ENCODE peak calls at places on chromosomes 1 and 21, in eight cellular contexts. One of them, this sample, is unnamed.

GRCh38 chr1:54973205-54973921 is 7.1 kb upstream of the TMEM61 start:
- DNase-seq in H1: no peak
- DNase-seq in fibroblast of the aortic adventitia: peak; percentile 59
- DNase-seq in ovary: no peak
- DNase-seq in NT2/D1: peak; percentile 71
- DNase-seq in transverse colon: no peak
- DNase-seq in D721Med: no peak
- DNase-seq in left lung: no peak
- DNase-seq in this sample: no peak

GRCh38 chr1:2231667-2232254 is 3.6 kb downstream of the SKI start:
- DNase-seq in H1: peak; percentile 79
- DNase-seq in fibroblast of the aortic adventitia: peak; percentile 87
- DNase-seq in ovary: peak; percentile 88
- DNase-seq in NT2/D1: no peak
- DNase-seq in transverse colon: peak; percentile 83
- DNase-seq in D721Med: no peak
- DNase-seq in left lung: peak; percentile 94
- DNase-seq in this sample: peak; percentile 80

GRCh38 chr1:227924838-227925574 is 22.7 kb downstream of the WNT9A start:
- DNase-seq in H1: no peak
- DNase-seq in fibroblast of the aortic adventitia: no peak
- DNase-seq in ovary: no peak
- DNase-seq in NT2/D1: no peak
- DNase-seq in transverse colon: no peak
- DNase-seq in D721Med: no peak
- DNase-seq in left lung: peak; percentile 83
- DNase-seq in this sample: no peak

GRCh38 chr1:52662645-52663313 is 29.8 kb downstream of the SHISAL2A start:
- DNase-seq in H1: peak; percentile 75
- DNase-seq in fibroblast of the aortic adventitia: peak; percentile 59
- DNase-seq in ovary: no peak
- DNase-seq in NT2/D1: peak; percentile 91
- DNase-seq in transverse colon: no peak
- DNase-seq in D721Med: peak; percentile 69
- DNase-seq in left lung: no peak
- DNase-seq in this sample: no peak

GRCh38 chr1:154574715-154575114 is 7.1 kb downstream of the CHRNB2 start:
- DNase-seq in H1: no peak
- DNase-seq in fibroblast of the aortic adventitia: peak; percentile 31
- DNase-seq in ovary: no peak
- DNase-seq in NT2/D1: no peak
- DNase-seq in transverse colon: no peak
- DNase-seq in D721Med: no peak
- DNase-seq in left lung: no peak
- DNase-seq in this sample: no peak

GRCh38 chr1:235063068-235063765 is 65.4 kb downstream of the TOMM20 start:
- DNase-seq in H1: no peak
- DNase-seq in fibroblast of the aortic adventitia: no peak
- DNase-seq in ovary: no peak
- DNase-seq in NT2/D1: no peak
- DNase-seq in transverse colon: no peak
- DNase-seq in D721Med: no peak
- DNase-seq in left lung: no peak
- DNase-seq in this sample: no peak

GRCh38 chr1:42311138-42311537 is 23.9 kb downstream of the FOXJ3 start:
- DNase-seq in H1: no peak
- DNase-seq in fibroblast of the aortic adventitia: no peak
- DNase-seq in ovary: no peak
- DNase-seq in NT2/D1: no peak
- DNase-seq in transverse colon: no peak
- DNase-seq in D721Med: no peak
- DNase-seq in left lung: no peak
- DNase-seq in this sample: no peak

GRCh38 chr1:54996869-54997710 is 1.6 kb upstream of the BSND start:
- DNase-seq in H1: peak; percentile 71
- DNase-seq in fibroblast of the aortic adventitia: peak; percentile 1
- DNase-seq in ovary: no peak
- DNase-seq in NT2/D1: no peak
- DNase-seq in transverse colon: no peak
- DNase-seq in D721Med: no peak
- DNase-seq in left lung: no peak
- DNase-seq in this sample: no peak

GRCh38 chr1:1037366-1038327 is 17.7 kb downstream of the AGRN start:
- DNase-seq in H1: no peak
- DNase-seq in fibroblast of the aortic adventitia: no peak
- DNase-seq in ovary: no peak
- DNase-seq in NT2/D1: no peak
- DNase-seq in transverse colon: no peak
- DNase-seq in D721Med: no peak
- DNase-seq in left lung: no peak
- DNase-seq in this sample: no peak

GRCh38 chr1:200625381-200625824 is 4.9 kb upstream of the KIF14 start:
- DNase-seq in H1: no peak
- DNase-seq in fibroblast of the aortic adventitia: peak; percentile 65
- DNase-seq in ovary: no peak
- DNase-seq in NT2/D1: no peak
- DNase-seq in transverse colon: no peak
- DNase-seq in D721Med: no peak
- DNase-seq in left lung: no peak
- DNase-seq in this sample: no peak

GRCh38 chr1:208312706-208313105 is 68.5 kb upstream of the PLXNA2 start:
- DNase-seq in H1: no peak
- DNase-seq in fibroblast of the aortic adventitia: no peak
- DNase-seq in ovary: no peak
- DNase-seq in NT2/D1: no peak
- DNase-seq in transverse colon: no peak
- DNase-seq in D721Med: no peak
- DNase-seq in left lung: no peak
- DNase-seq in this sample: no peak

GRCh38 chr21:36385909-36386642 is 884 bp downstream of the CHAF1B start:
- DNase-seq in H1: no peak
- DNase-seq in fibroblast of the aortic adventitia: peak; percentile 21
- DNase-seq in ovary: no peak
- DNase-seq in NT2/D1: no peak
- DNase-seq in transverse colon: no peak
- DNase-seq in D721Med: no peak
- DNase-seq in left lung: no peak
- DNase-seq in this sample: no peak

GRCh38 chr1:3244539-3245315 is 175.7 kb downstream of the PRDM16 start:
- DNase-seq in H1: no peak
- DNase-seq in fibroblast of the aortic adventitia: no peak
- DNase-seq in ovary: no peak
- DNase-seq in NT2/D1: no peak
- DNase-seq in transverse colon: no peak
- DNase-seq in D721Med: no peak
- DNase-seq in left lung: peak; percentile 30
- DNase-seq in this sample: no peak

GRCh38 chr1:112264553-112264952 is 131.5 kb upstream of the CTTNBP2NL start:
- DNase-seq in H1: no peak
- DNase-seq in fibroblast of the aortic adventitia: peak; percentile 31
- DNase-seq in ovary: no peak
- DNase-seq in NT2/D1: no peak
- DNase-seq in transverse colon: no peak
- DNase-seq in D721Med: no peak
- DNase-seq in left lung: no peak
- DNase-seq in this sample: no peak

GRCh38 chr1:235229868-235230267 is 68.8 kb upstream of the RBM34 start:
- DNase-seq in H1: no peak
- DNase-seq in fibroblast of the aortic adventitia: no peak
- DNase-seq in ovary: no peak
- DNase-seq in NT2/D1: no peak
- DNase-seq in transverse colon: no peak
- DNase-seq in D721Med: no peak
- DNase-seq in left lung: no peak
- DNase-seq in this sample: no peak

GRCh38 chr1:207849016-207849415 is 61.9 kb downstream of the CD34 start:
- DNase-seq in H1: no peak
- DNase-seq in fibroblast of the aortic adventitia: no peak
- DNase-seq in ovary: no peak
- DNase-seq in NT2/D1: no peak
- DNase-seq in transverse colon: no peak
- DNase-seq in D721Med: no peak
- DNase-seq in left lung: no peak
- DNase-seq in this sample: no peak

GRCh38 chr21:33655591-33656221 is 13.4 kb downstream of the ITSN1 start:
- DNase-seq in H1: no peak
- DNase-seq in fibroblast of the aortic adventitia: peak; percentile 96
- DNase-seq in ovary: no peak
- DNase-seq in NT2/D1: peak; percentile 74
- DNase-seq in transverse colon: no peak
- DNase-seq in D721Med: no peak
- DNase-seq in left lung: no peak
- DNase-seq in this sample: no peak

GRCh38 chr1:211485480-211485857 is 6.5 kb downstream of the RD3 start:
- DNase-seq in H1: no peak
- DNase-seq in fibroblast of the aortic adventitia: no peak
- DNase-seq in ovary: no peak
- DNase-seq in NT2/D1: no peak
- DNase-seq in transverse colon: no peak
- DNase-seq in D721Med: no peak
- DNase-seq in left lung: no peak
- DNase-seq in this sample: no peak

GRCh38 chr1:226937940-226938725 is 2.0 kb upstream of the COQ8A start:
- DNase-seq in H1: no peak
- DNase-seq in fibroblast of the aortic adventitia: no peak
- DNase-seq in ovary: no peak
- DNase-seq in NT2/D1: no peak
- DNase-seq in transverse colon: no peak
- DNase-seq in D721Med: no peak
- DNase-seq in left lung: no peak
- DNase-seq in this sample: peak; percentile 45

GRCh38 chr1:53738205-53739108 is 507 bp downstream of the GLIS1 start:
- DNase-seq in H1: peak; percentile 60
- DNase-seq in fibroblast of the aortic adventitia: no peak
- DNase-seq in ovary: peak; percentile 27
- DNase-seq in NT2/D1: no peak
- DNase-seq in transverse colon: no peak
- DNase-seq in D721Med: no peak
- DNase-seq in left lung: peak; percentile 80
- DNase-seq in this sample: no peak

GRCh38 chr1:229121845-229122436 is 149.0 kb upstream of the RAB4A start:
- DNase-seq in H1: no peak
- DNase-seq in fibroblast of the aortic adventitia: no peak
- DNase-seq in ovary: no peak
- DNase-seq in NT2/D1: no peak
- DNase-seq in transverse colon: no peak
- DNase-seq in D721Med: no peak
- DNase-seq in left lung: no peak
- DNase-seq in this sample: no peak

GRCh38 chr1:244361764-244362473 is 89.8 kb downstream of the ADSS2 start:
- DNase-seq in H1: no peak
- DNase-seq in fibroblast of the aortic adventitia: peak; percentile 64
- DNase-seq in ovary: no peak
- DNase-seq in NT2/D1: peak; percentile 96
- DNase-seq in transverse colon: no peak
- DNase-seq in D721Med: no peak
- DNase-seq in left lung: no peak
- DNase-seq in this sample: no peak

GRCh38 chr1:234111458-234112142 is 207.1 kb downstream of the SLC35F3 start:
- DNase-seq in H1: peak; percentile 57
- DNase-seq in fibroblast of the aortic adventitia: no peak
- DNase-seq in ovary: no peak
- DNase-seq in NT2/D1: peak; percentile 88
- DNase-seq in transverse colon: no peak
- DNase-seq in D721Med: peak; percentile 71
- DNase-seq in left lung: peak; percentile 74
- DNase-seq in this sample: no peak

GRCh38 chr1:222543817-222544216 is 4.1 kb downstream of the HHIPL2 start:
- DNase-seq in H1: peak; percentile 50
- DNase-seq in fibroblast of the aortic adventitia: no peak
- DNase-seq in ovary: no peak
- DNase-seq in NT2/D1: no peak
- DNase-seq in transverse colon: no peak
- DNase-seq in D721Med: no peak
- DNase-seq in left lung: no peak
- DNase-seq in this sample: no peak

GRCh38 chr1:248821101-248821500 is 4.6 kb downstream of the SH3BP5L start:
- DNase-seq in H1: no peak
- DNase-seq in fibroblast of the aortic adventitia: peak; percentile 76
- DNase-seq in ovary: no peak
- DNase-seq in NT2/D1: no peak
- DNase-seq in transverse colon: no peak
- DNase-seq in D721Med: no peak
- DNase-seq in left lung: no peak
- DNase-seq in this sample: no peak

GRCh38 chr1:206555473-206555935 is 48.2 kb downstream of the RASSF5 start:
- DNase-seq in H1: no peak
- DNase-seq in fibroblast of the aortic adventitia: no peak
- DNase-seq in ovary: peak; percentile 61
- DNase-seq in NT2/D1: no peak
- DNase-seq in transverse colon: peak; percentile 31
- DNase-seq in D721Med: no peak
- DNase-seq in left lung: no peak
- DNase-seq in this sample: peak; percentile 67

GRCh38 chr1:221620437-221621384 is 121.2 kb downstream of the DUSP10 start:
- DNase-seq in H1: no peak
- DNase-seq in fibroblast of the aortic adventitia: peak; percentile 42
- DNase-seq in ovary: no peak
- DNase-seq in NT2/D1: no peak
- DNase-seq in transverse colon: no peak
- DNase-seq in D721Med: no peak
- DNase-seq in left lung: no peak
- DNase-seq in this sample: no peak

GRCh38 chr1:4786061-4786460 is 131.7 kb downstream of the AJAP1 start:
- DNase-seq in H1: no peak
- DNase-seq in fibroblast of the aortic adventitia: no peak
- DNase-seq in ovary: no peak
- DNase-seq in NT2/D1: no peak
- DNase-seq in transverse colon: no peak
- DNase-seq in D721Med: no peak
- DNase-seq in left lung: no peak
- DNase-seq in this sample: no peak

This sample was measured in mucosa of descending colon.